ENCODE peak calls at places on chromosomes 6 and 20, in six cellular contexts. R, J, I, A, Y and D are unnamed samples.
A peak's percentile ranks its signal among the peaks of the same experiment; 100 is the strongest.

GRCh38 chr6:104322849-104323248 is 536.9 kb downstream of the HACE1 start:
- DNase-seq in R (no peak), Y (no peak), A (no peak), I (no peak), J (no peak), D (no peak)

GRCh38 chr6:141307309-141307998 is 825.3 kb upstream of the GJE1 start:
- DNase-seq in A (no peak), J (no peak), I (no peak), R (no peak), Y (no peak), D (no peak)

GRCh38 chr6:108762394-108762793 is 85.8 kb upstream of the ARMC2 start:
- DNase-seq in R (no peak), A (no peak), J (no peak), Y (no peak), I (no peak), D (no peak)

GRCh38 chr6:100289285-100289684 is 175.4 kb downstream of the SIM1 start:
- DNase-seq in I (no peak), R (no peak), A (no peak), J (no peak), Y (no peak), D (no peak)

GRCh38 chr6:130834482-130835251 is 7.5 kb downstream of the SMLR1 start:
- DNase-seq in Y (no peak), A (no peak), I (no peak), J (no peak), R (no peak), D (no peak)

GRCh38 chr20:58202039-58202438 is 26.4 kb downstream of the ANKRD60 start:
- DNase-seq in I (no peak), J (no peak), A (no peak), R (no peak), Y (no peak), D (no peak)

GRCh38 chr6:23277521-23278227 is 708.3 kb downstream of the HDGFL1 start:
- DNase-seq in Y (no peak), I (no peak), J (no peak), R (no peak), A (no peak), D (no peak)

GRCh38 chr20:53677447-53678314 is 84.0 kb upstream of the ZNF217 start:
- DNase-seq in J (no peak), R (no peak), A (no peak), I (no peak), Y (no peak), D (peak; percentile 22)

GRCh38 chr6:33961686-33962085 is 157.9 kb upstream of the MLN start:
- DNase-seq in Y (no peak), A (no peak), J (no peak), I (no peak), R (no peak), D (no peak)

GRCh38 chr20:59772931-59773913 is 160.2 kb downstream of the SYCP2 start:
- DNase-seq in Y (peak; percentile 67), A (no peak), J (no peak), I (peak; percentile 54), R (no peak), D (no peak)

GRCh38 chr6:107676002-107676401 is 148.1 kb downstream of the SCML4 start:
- DNase-seq in A (no peak), I (no peak), J (no peak), R (no peak), Y (no peak), D (no peak)

GRCh38 chr6:131041814-131042213 is 21.2 kb downstream of the EPB41L2 start:
- DNase-seq in R (no peak), Y (no peak), J (no peak), A (no peak), I (no peak), D (no peak)

GRCh38 chr6:155351273-155352129 is 37.2 kb upstream of the TFB1M start:
- DNase-seq in I (no peak), Y (no peak), A (no peak), R (no peak), J (no peak), D (no peak)

GRCh38 chr6:134175532-134176282 is 123.3 kb upstream of the SLC2A12 start:
- DNase-seq in A (peak; percentile 83), J (peak; percentile 63), R (peak; percentile 77), I (no peak), Y (peak; percentile 88), D (no peak)

GRCh38 chr6:134173936-134174789 is 121.7 kb upstream of the SLC2A12 start:
- DNase-seq in Y (peak; percentile 93), A (peak; percentile 88), I (no peak), R (peak; percentile 75), J (peak; percentile 43), D (peak; percentile 92)

GRCh38 chr6:134176283-134176975 is 124.0 kb upstream of the SLC2A12 start:
- DNase-seq in A (peak; percentile 37), R (peak; percentile 49), I (no peak), J (peak; percentile 38), Y (no peak), D (peak; percentile 63)

GRCh38 chr6:134173007-134173690 is 120.7 kb upstream of the SLC2A12 start:
- DNase-seq in I (no peak), J (no peak), R (no peak), A (no peak), Y (no peak), D (no peak)

DNA sequence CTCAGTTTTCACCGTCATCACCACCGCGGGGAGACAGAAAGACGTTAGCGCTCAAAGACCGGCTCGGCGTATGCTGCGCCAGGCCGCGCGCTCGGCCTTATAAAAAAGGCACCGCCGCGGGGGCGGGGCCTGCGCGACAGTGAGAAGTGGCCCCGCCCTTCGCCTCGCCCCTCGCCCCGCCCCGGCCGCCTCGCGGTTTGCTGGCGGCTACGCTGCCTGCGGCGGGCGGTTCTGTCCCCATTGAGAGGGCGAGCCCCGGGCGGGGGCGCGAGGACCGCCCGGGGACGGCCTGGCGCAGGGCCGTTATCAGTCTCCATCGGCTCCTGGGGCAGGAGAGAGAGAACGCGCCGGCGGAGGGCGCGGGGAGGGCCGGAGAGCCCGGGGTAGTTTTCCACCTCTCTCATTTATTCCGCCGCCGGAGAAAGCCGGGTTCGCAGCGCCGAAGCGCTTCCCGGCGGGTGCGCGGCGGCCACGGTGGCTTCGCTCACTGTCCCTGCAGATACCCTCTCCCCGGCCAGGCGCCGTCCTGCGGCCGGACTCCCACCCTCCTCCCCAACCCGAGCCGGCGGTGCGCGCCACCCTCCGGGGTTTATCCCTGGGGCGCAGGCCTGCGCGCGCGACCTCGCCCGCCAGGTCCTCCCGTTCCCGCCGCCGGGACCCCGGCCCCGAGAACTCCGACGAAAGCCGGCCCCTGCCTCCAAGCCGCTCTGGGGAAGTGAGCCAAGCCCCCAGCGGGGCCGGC is 122.5 kb upstream of the SLC2A12 start:
- DNase-seq in A (peak; percentile 93), J (peak; percentile 52), I (no peak), R (peak; percentile 84), Y (peak; percentile 97), D (peak; percentile 97)
- TF ChIP-seq CTCF in A (no peak), J (peak; percentile 4), I (peak; percentile 9), R (no peak), Y (no peak), D (no peak)

DNA sequence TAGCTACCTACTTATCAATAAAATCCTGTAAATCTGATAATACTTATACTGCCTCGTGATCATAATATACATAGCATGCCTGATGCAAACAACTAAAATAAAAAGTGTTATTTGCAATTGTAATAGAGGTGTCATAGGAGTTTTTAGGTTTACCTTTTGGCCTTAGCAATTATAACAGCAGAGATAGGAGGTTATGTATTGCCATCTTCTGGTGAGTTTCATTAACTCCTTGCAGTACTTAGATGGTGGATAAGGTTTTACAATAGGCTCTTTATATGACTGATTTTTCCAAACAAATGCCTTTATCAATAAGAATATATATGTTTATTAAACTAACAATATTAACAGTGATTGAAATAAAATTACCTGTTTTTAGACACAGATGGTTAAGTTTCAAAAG is 27.8 kb upstream of the MYCT1 start:
- DNase-seq in J (no peak), Y (no peak), A (no peak), I (no peak), R (no peak), D (no peak)
- TF ChIP-seq CTCF in J (no peak), Y (peak; percentile 59), A (peak; percentile 10), I (peak; percentile 28), R (peak; percentile 24), D (peak; percentile 14)

DNA sequence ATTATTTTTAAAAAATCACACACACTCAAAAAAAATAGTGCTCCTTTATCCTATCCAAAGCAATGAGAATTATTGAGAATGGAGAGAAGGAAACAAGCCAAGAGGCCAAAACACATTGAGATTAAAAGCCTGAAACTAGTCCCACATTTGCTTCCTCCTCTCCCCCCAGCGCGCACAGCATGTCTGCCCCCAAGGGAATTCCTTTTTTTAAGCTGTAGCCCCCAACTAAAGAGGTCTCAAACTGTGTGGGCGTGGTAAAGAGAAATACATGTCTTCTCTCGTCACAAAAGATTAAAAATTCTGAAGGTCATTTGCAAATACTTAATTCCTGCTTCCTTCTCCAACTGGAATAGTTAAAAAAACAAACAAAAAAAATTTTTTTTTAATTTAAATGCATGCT is 52.7 kb downstream of the LGSN start:
- DNase-seq in R (no peak), I (no peak), J (no peak), Y (no peak), A (no peak), D (no peak)
- TF ChIP-seq CTCF in R (no peak), I (no peak), J (no peak), Y (no peak), A (no peak), D (no peak)

GRCh38 chr20:6269163-6269873 is 146.5 kb upstream of the FERMT1 start:
- DNase-seq in R (no peak), Y (no peak), J (no peak), A (no peak), I (no peak), D (peak; percentile 8)

GRCh38 chr20:6265204-6265904 is 142.5 kb upstream of the FERMT1 start:
- DNase-seq in J (no peak), I (peak; percentile 7), R (peak; percentile 82), A (no peak), Y (no peak), D (no peak)
- TF ChIP-seq CTCF in J (peak; percentile 26), I (peak; percentile 75), R (peak; percentile 52), A (no peak), Y (peak; percentile 67), D (peak; percentile 25)

DNA sequence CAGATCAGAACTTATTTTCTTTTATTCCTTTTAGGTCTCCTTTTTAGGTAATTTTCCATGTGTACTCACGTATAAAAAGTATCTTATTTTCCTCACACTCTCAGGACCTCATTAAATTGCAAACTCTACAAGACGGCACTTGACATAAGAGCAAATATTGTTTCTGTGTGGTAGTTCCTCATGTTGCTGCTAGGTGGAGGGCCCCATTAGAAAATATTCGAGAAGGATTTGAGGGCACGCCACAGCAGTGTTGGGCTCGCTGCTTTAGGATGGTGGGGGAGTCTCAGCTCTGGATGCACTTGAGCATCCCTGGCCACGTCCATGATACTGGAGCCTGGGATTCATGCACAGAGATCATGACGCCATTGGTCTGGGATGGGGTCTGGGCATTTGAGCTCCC is 64.9 kb upstream of the ZFP64 start:
- DNase-seq in I (no peak), J (no peak), R (no peak), Y (no peak), A (no peak), D (no peak)
- TF ChIP-seq CTCF in I (no peak), J (no peak), R (no peak), Y (no peak), A (no peak), D (no peak)